ENCODE peak calls at places on chromosomes 1 and 21, in six cellular contexts. S is CD8-positive, alpha-beta T cell; D is heart right ventricle; U is left lung; G is fibroblast of lung; M is neural crest cell. A is an unnamed sample.

GRCh38 chr1:6998267-6998666 is 213.0 kb downstream of the CAMTA1 start:
- DNase-seq in S (no peak), D (no peak), U (no peak), G (no peak), M (no peak), A (no peak)

GRCh38 chr1:3435666-3436065 is 18.8 kb upstream of the ARHGEF16 start:
- DNase-seq in S (no peak), D (peak), U (peak), G (no peak), M (no peak), A (no peak)

GRCh38 chr21:33378081-33378480 is 25.1 kb upstream of the IFNGR2 start:
- DNase-seq in S (no peak), D (no peak), U (no peak), G (no peak), M (no peak), A (no peak)

GRCh38 chr1:175134500-175134899 is 58.1 kb downstream of the KIAA0040 start:
- DNase-seq in S (no peak), D (no peak), U (no peak), G (no peak), M (no peak), A (no peak)

GRCh38 chr1:41980872-41981653 is 62.3 kb upstream of the HIVEP3 start:
- DNase-seq in S (peak), D (no peak), U (no peak), G (no peak), M (no peak), A (no peak)

GRCh38 chr1:78547081-78547480 is 56.3 kb downstream of the PTGFR start:
- DNase-seq in S (no peak), D (no peak), U (no peak), G (no peak), M (no peak), A (no peak)

GRCh38 chr1:30965914-30966313 is 57.4 kb upstream of the SDC3 start:
- DNase-seq in S (no peak), D (no peak), U (no peak), G (no peak), M (no peak), A (no peak)

GRCh38 chr1:172054172-172054571 is 212.9 kb downstream of the DNM3 start:
- DNase-seq in S (no peak), D (no peak), U (no peak), G (no peak), M (no peak), A (no peak)

GRCh38 chr21:30190554-30190953 is 23.9 kb upstream of the CLDN17 start:
- DNase-seq in S (no peak), D (no peak), U (no peak), G (no peak), M (no peak), A (no peak)

GRCh38 chr1:208228550-208228949 is 15.6 kb downstream of the PLXNA2 start:
- DNase-seq in S (no peak), D (no peak), U (no peak), G (no peak), M (no peak), A (no peak)

GRCh38 chr1:246107516-246108277 is 399.4 kb downstream of the SMYD3 start:
- DNase-seq in S (no peak), D (no peak), U (no peak), G (peak), M (no peak), A (no peak)

GRCh38 chr1:20972855-20973254 is 185.7 kb upstream of the HP1BP3 start:
- DNase-seq in S (no peak), D (no peak), U (no peak), G (no peak), M (no peak), A (no peak)

GRCh38 chr1:182366596-182366995 is 25.0 kb downstream of the GLUL start:
- DNase-seq in S (no peak), D (no peak), U (no peak), G (no peak), M (no peak), A (no peak)

GRCh38 chr1:35443768-35444518 is 113.3 kb downstream of the KIAA0319L start:
- DNase-seq in S (no peak), D (no peak), U (no peak), G (peak), M (no peak), A (peak)
- TF ChIP-seq CTCF in S (no peak), D (no peak), U (no peak), G (peak), M (peak), A (peak)

GRCh38 chr1:34164510-34165381 is at the start of gene CSMD2:
- DNase-seq in S (no peak), D (no peak), U (no peak), G (peak), M (peak), A (peak)
- TF ChIP-seq CTCF in S (no peak), D (no peak), U (no peak), G (no peak), M (no peak), A (no peak)

DNA sequence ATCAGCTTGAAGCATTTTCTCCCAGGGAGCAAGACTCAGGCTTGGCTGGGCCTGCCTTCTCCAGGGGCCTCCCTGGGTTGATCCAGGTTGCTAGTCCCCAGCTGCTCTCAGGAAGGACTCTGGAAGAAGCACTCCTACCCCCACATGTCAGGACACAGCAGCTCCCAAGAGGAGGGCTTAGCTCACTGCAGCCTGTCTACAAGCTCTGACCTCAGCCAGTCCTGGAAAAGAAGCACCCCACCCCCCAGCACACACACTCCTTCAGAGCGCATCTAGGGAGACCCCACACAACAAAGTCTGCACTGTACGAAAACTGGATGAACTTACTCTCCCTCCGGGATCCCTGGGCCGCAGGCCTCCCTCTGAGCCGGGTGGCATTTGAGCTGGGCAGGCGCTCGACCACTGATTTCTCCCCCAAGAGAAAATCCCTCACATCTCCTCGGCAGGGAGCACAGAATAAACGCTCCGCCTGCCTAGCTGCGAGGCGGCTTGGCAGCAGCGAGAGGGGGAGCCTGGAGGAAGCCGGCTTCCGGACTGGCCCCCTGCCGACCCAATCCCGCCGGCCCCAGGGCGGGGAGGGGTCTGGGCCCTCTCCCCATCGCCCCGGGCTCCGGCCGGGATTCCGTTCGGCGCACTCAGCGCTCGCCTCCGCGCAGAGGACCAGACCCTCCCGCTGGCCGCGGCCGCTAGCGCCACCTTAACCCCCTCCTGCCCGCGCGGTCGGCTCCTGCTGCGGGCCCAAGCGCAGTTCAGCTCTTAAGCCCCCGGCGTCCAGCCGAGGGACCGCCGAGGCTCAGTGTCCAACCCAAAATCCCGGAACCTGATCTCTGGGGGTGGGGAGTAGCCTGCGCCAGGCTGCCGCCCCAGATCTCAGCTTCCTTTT is at the start of gene KCNA2:
- DNase-seq in S (no peak), D (peak), U (peak), G (no peak), M (peak), A (peak)
- TF ChIP-seq CTCF in S (no peak), D (no peak), U (no peak), G (no peak), M (no peak), A (no peak)

GRCh38 chr1:54134301-54134700 is 18.5 kb downstream of the CDCP2 start:
- DNase-seq in S (no peak), D (no peak), U (no peak), G (no peak), M (no peak), A (no peak)

GRCh38 chr1:54136269-54136896 is 16.4 kb downstream of the CDCP2 start:
- DNase-seq in S (no peak), D (no peak), U (no peak), G (no peak), M (no peak), A (no peak)

GRCh38 chr1:54137532-54138061 is 15.2 kb downstream of the CDCP2 start:
- DNase-seq in S (no peak), D (no peak), U (no peak), G (peak), M (no peak), A (no peak)

GRCh38 chr1:54136963-54137531 is 15.8 kb downstream of the CDCP2 start:
- DNase-seq in S (no peak), D (no peak), U (no peak), G (no peak), M (no peak), A (no peak)

GRCh38 chr1:54135436-54136120 is 17.2 kb downstream of the CDCP2 start:
- DNase-seq in S (no peak), D (no peak), U (no peak), G (no peak), M (no peak), A (peak)
- TF ChIP-seq CTCF in S (no peak), D (no peak), U (no peak), G (no peak), M (no peak), A (no peak)

DNA sequence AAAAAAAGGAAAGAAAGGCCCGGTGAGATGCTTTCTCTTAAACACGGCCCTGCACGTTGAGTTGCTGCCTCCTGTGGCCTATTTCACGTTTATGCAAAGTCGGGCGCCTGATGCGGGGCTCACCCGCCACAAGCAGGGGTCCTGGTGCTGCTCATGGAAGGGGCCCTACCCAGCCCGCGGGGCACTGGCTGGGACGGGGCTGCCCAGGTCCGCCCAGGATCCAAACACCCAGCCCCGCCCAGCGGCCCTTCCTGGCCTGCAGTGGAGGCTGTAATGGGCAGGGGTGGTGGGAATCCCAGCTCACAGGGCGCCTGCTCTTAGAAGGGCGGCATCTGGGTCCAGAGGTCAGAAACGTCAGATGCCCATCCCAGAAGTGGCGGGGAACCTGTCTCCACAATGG is 1.6 kb downstream of the COL6A2 start:
- DNase-seq in S (no peak), D (peak), U (peak), G (peak), M (no peak), A (peak)
- TF ChIP-seq CTCF in S (no peak), D (no peak), U (no peak), G (peak), M (no peak), A (peak)